ENCODE peak calls at places on chromosome 16, in nine cellular contexts. One of them, this sample, is unnamed.
A peak's percentile ranks its signal among the peaks of the same experiment; 100 is the strongest.

GRCh38 chr16:29316673-29317237 is 89.8 kb downstream of the NPIPB11 start:
- DNase-seq in upper lobe of right lung: no peak
- DNase-seq in RWPE1: no peak
- DNase-seq in nephron progenitor cell: no peak
- DNase-seq in AG04450: no peak
- DNase-seq in chondrocyte: no peak
- DNase-seq in GM23338: no peak
- DNase-seq in prostate gland: no peak
- DNase-seq in WTC11: no peak
- DNase-seq in this sample: no peak

GRCh38 chr16:53937068-53937614 is 233.2 kb downstream of the FTO start:
- DNase-seq in prostate gland: no peak
- DNase-seq in RWPE1: no peak
- DNase-seq in upper lobe of right lung: no peak
- DNase-seq in nephron progenitor cell: peak; percentile 49
- DNase-seq in GM23338: no peak
- DNase-seq in WTC11: no peak
- DNase-seq in chondrocyte: no peak
- DNase-seq in AG04450: no peak
- DNase-seq in this sample: no peak

GRCh38 chr16:30484887-30485286 is 12.3 kb downstream of the ITGAL start:
- DNase-seq in RWPE1: no peak
- DNase-seq in AG04450: no peak
- DNase-seq in prostate gland: no peak
- DNase-seq in chondrocyte: no peak
- DNase-seq in upper lobe of right lung: no peak
- DNase-seq in WTC11: no peak
- DNase-seq in nephron progenitor cell: no peak
- DNase-seq in GM23338: no peak
- DNase-seq in this sample: no peak

GRCh38 chr16:11783319-11784047 is 13.6 kb downstream of the ZC3H7A start:
- DNase-seq in chondrocyte: no peak
- DNase-seq in nephron progenitor cell: no peak
- DNase-seq in WTC11: no peak
- DNase-seq in AG04450: no peak
- DNase-seq in GM23338: no peak
- DNase-seq in prostate gland: no peak
- DNase-seq in RWPE1: peak; percentile 25
- DNase-seq in upper lobe of right lung: no peak
- DNase-seq in this sample: no peak

GRCh38 chr16:58256108-58256507 is 38.7 kb downstream of the PRSS54 start:
- DNase-seq in AG04450: no peak
- DNase-seq in RWPE1: no peak
- DNase-seq in nephron progenitor cell: no peak
- DNase-seq in prostate gland: no peak
- DNase-seq in upper lobe of right lung: no peak
- DNase-seq in chondrocyte: no peak
- DNase-seq in WTC11: no peak
- DNase-seq in GM23338: no peak
- DNase-seq in this sample: no peak

GRCh38 chr16:29784901-29785500 is 5.5 kb upstream of the KIF22 start:
- DNase-seq in WTC11: peak; percentile 94
- DNase-seq in RWPE1: no peak
- DNase-seq in GM23338: peak; percentile 97
- DNase-seq in chondrocyte: peak; percentile 95
- DNase-seq in nephron progenitor cell: peak; percentile 76
- DNase-seq in upper lobe of right lung: peak; percentile 83
- DNase-seq in prostate gland: peak; percentile 13
- DNase-seq in AG04450: no peak
- DNase-seq in this sample: no peak

GRCh38 chr16:55812951-55813350 is 19.9 kb downstream of the CES1 start:
- DNase-seq in GM23338: no peak
- DNase-seq in AG04450: no peak
- DNase-seq in nephron progenitor cell: no peak
- DNase-seq in upper lobe of right lung: no peak
- DNase-seq in WTC11: no peak
- DNase-seq in RWPE1: no peak
- DNase-seq in prostate gland: no peak
- DNase-seq in chondrocyte: no peak
- DNase-seq in this sample: no peak

GRCh38 chr16:51818342-51818944 is 667.4 kb upstream of the SALL1 start:
- DNase-seq in upper lobe of right lung: no peak
- DNase-seq in chondrocyte: no peak
- DNase-seq in nephron progenitor cell: peak; percentile 75
- DNase-seq in prostate gland: peak; percentile 43
- DNase-seq in GM23338: peak; percentile 78
- DNase-seq in WTC11: peak; percentile 80
- DNase-seq in RWPE1: no peak
- DNase-seq in AG04450: peak; percentile 44
- DNase-seq in this sample: no peak

GRCh38 chr16:16008666-16009065 is 59.2 kb downstream of the ABCC1 start:
- DNase-seq in nephron progenitor cell: no peak
- DNase-seq in AG04450: no peak
- DNase-seq in GM23338: no peak
- DNase-seq in RWPE1: no peak
- DNase-seq in upper lobe of right lung: no peak
- DNase-seq in chondrocyte: no peak
- DNase-seq in WTC11: no peak
- DNase-seq in prostate gland: no peak
- DNase-seq in this sample: no peak

GRCh38 chr16:49775581-49775980 is 80.3 kb downstream of the ZNF423 start:
- DNase-seq in prostate gland: no peak
- DNase-seq in upper lobe of right lung: no peak
- DNase-seq in WTC11: no peak
- DNase-seq in nephron progenitor cell: no peak
- DNase-seq in RWPE1: no peak
- DNase-seq in chondrocyte: no peak
- DNase-seq in GM23338: no peak
- DNase-seq in AG04450: no peak
- DNase-seq in this sample: no peak

GRCh38 chr16:79599837-79600635 is 501 bp downstream of the MAF start:
- DNase-seq in WTC11: peak; percentile 65
- DNase-seq in chondrocyte: no peak
- DNase-seq in upper lobe of right lung: peak; percentile 85
- DNase-seq in RWPE1: peak; percentile 41
- DNase-seq in prostate gland: peak; percentile 55
- DNase-seq in GM23338: peak; percentile 74
- DNase-seq in nephron progenitor cell: peak; percentile 82
- DNase-seq in AG04450: no peak
- DNase-seq in this sample: no peak

GRCh38 chr16:53708490-53708889 is 4.5 kb downstream of the FTO start:
- DNase-seq in nephron progenitor cell: no peak
- DNase-seq in upper lobe of right lung: no peak
- DNase-seq in AG04450: no peak
- DNase-seq in chondrocyte: no peak
- DNase-seq in prostate gland: no peak
- DNase-seq in RWPE1: no peak
- DNase-seq in WTC11: no peak
- DNase-seq in GM23338: no peak
- DNase-seq in this sample: no peak

GRCh38 chr16:1206326-1206725 is 18.7 kb downstream of the TPSG1 start:
- DNase-seq in WTC11: no peak
- DNase-seq in RWPE1: no peak
- DNase-seq in prostate gland: no peak
- DNase-seq in AG04450: no peak
- DNase-seq in nephron progenitor cell: no peak
- DNase-seq in upper lobe of right lung: no peak
- DNase-seq in GM23338: no peak
- DNase-seq in chondrocyte: no peak
- DNase-seq in this sample: no peak
- TF ChIP-seq CTCF in WTC11: no peak
- TF ChIP-seq CTCF in RWPE1: no peak
- TF ChIP-seq CTCF in prostate gland: no peak
- TF ChIP-seq CTCF in AG04450: no peak
- TF ChIP-seq CTCF in nephron progenitor cell: no peak
- TF ChIP-seq CTCF in upper lobe of right lung: no peak
- TF ChIP-seq CTCF in GM23338: no peak
- TF ChIP-seq CTCF in chondrocyte: peak; percentile 17
- TF ChIP-seq CTCF in this sample: no peak

GRCh38 chr16:4925791-4926190 is 11.2 kb downstream of the PPL start:
- DNase-seq in nephron progenitor cell: no peak
- DNase-seq in upper lobe of right lung: no peak
- DNase-seq in WTC11: no peak
- DNase-seq in AG04450: no peak
- DNase-seq in chondrocyte: no peak
- DNase-seq in RWPE1: no peak
- DNase-seq in GM23338: no peak
- DNase-seq in prostate gland: no peak
- DNase-seq in this sample: no peak

GRCh38 chr16:4923853-4924252 is 13.1 kb downstream of the PPL start:
- DNase-seq in nephron progenitor cell: no peak
- DNase-seq in AG04450: no peak
- DNase-seq in prostate gland: no peak
- DNase-seq in WTC11: no peak
- DNase-seq in GM23338: no peak
- DNase-seq in upper lobe of right lung: no peak
- DNase-seq in chondrocyte: no peak
- DNase-seq in RWPE1: no peak
- DNase-seq in this sample: no peak

GRCh38 chr16:4922721-4923342 is 14.1 kb downstream of the PPL start:
- DNase-seq in AG04450: no peak
- DNase-seq in prostate gland: peak; percentile 82
- DNase-seq in upper lobe of right lung: no peak
- DNase-seq in RWPE1: peak; percentile 49
- DNase-seq in GM23338: no peak
- DNase-seq in chondrocyte: no peak
- DNase-seq in nephron progenitor cell: no peak
- DNase-seq in WTC11: no peak
- DNase-seq in this sample: no peak

GRCh38 chr16:4926928-4927327 is 10.0 kb downstream of the PPL start:
- DNase-seq in RWPE1: no peak
- DNase-seq in nephron progenitor cell: no peak
- DNase-seq in AG04450: no peak
- DNase-seq in GM23338: no peak
- DNase-seq in chondrocyte: no peak
- DNase-seq in WTC11: no peak
- DNase-seq in prostate gland: no peak
- DNase-seq in upper lobe of right lung: no peak
- DNase-seq in this sample: no peak

DNA sequence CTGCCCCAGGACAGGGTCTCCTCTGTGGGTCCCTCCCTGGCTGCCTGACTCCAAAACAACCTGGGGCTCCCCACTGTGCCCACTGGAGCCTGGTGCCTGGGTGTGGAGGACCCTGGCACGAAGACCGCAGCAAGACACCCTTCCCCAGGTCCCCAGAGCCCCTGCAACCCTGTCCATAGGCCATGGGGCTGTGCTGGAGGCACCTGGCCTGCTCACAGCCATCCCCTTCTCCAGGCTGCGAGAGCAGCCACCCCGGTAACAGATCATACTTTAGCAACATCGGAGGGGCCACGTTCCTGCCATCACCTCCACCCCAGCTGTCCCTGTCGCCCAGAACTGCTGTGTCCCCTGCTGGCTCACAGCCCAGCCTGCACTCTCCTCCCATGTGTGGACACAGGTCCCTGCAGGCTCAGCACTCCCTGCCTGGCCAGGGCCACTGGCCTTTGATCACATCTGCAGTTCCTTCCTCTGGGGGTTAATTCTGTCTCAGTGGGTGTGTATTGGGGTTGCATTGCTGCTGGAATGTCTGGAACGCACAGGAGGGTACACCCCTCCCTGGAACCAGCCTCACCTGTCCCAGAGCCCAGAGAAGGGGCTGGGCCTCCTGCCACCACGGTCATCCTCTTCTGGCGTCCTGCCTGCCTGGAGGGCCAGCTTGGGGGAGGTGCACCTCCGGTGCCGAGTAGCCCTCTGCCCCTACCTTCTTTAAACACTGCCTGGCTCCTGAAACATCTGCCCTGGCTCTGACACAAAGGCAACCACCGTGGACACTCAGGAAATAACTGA is 12.2 kb downstream of the PPL start:
- DNase-seq in nephron progenitor cell: no peak
- DNase-seq in AG04450: no peak
- DNase-seq in chondrocyte: no peak
- DNase-seq in RWPE1: peak; percentile 86
- DNase-seq in upper lobe of right lung: peak; percentile 90
- DNase-seq in GM23338: peak; percentile 65
- DNase-seq in WTC11: peak; percentile 52
- DNase-seq in prostate gland: peak; percentile 73
- DNase-seq in this sample: no peak
- TF ChIP-seq CTCF in nephron progenitor cell: no peak
- TF ChIP-seq CTCF in AG04450: no peak
- TF ChIP-seq CTCF in chondrocyte: no peak
- TF ChIP-seq CTCF in RWPE1: no peak
- TF ChIP-seq CTCF in upper lobe of right lung: no peak
- TF ChIP-seq CTCF in GM23338: no peak
- TF ChIP-seq CTCF in WTC11: no peak
- TF ChIP-seq CTCF in prostate gland: no peak
- TF ChIP-seq CTCF in this sample: no peak

GRCh38 chr16:720990-721764 is at the start of gene ANTKMT:
- DNase-seq in RWPE1: peak; percentile 77
- DNase-seq in upper lobe of right lung: peak; percentile 93
- DNase-seq in chondrocyte: no peak
- DNase-seq in prostate gland: peak; percentile 65
- DNase-seq in WTC11: peak; percentile 97
- DNase-seq in nephron progenitor cell: peak; percentile 93
- DNase-seq in AG04450: no peak
- DNase-seq in GM23338: peak; percentile 97
- DNase-seq in this sample: no peak
- TF ChIP-seq CTCF in RWPE1: peak; percentile 1
- TF ChIP-seq CTCF in upper lobe of right lung: no peak
- TF ChIP-seq CTCF in chondrocyte: peak; percentile 44
- TF ChIP-seq CTCF in prostate gland: peak; percentile 56
- TF ChIP-seq CTCF in WTC11: no peak
- TF ChIP-seq CTCF in nephron progenitor cell: no peak
- TF ChIP-seq CTCF in AG04450: no peak
- TF ChIP-seq CTCF in GM23338: no peak
- TF ChIP-seq CTCF in this sample: no peak

GRCh38 chr16:89332248-89333245 is 115.0 kb downstream of the ZNF778 start:
- DNase-seq in RWPE1: no peak
- DNase-seq in prostate gland: no peak
- DNase-seq in WTC11: peak; percentile 9
- DNase-seq in nephron progenitor cell: no peak
- DNase-seq in upper lobe of right lung: peak; percentile 35
- DNase-seq in AG04450: no peak
- DNase-seq in chondrocyte: no peak
- DNase-seq in GM23338: no peak
- DNase-seq in this sample: no peak
- TF ChIP-seq CTCF in RWPE1: no peak
- TF ChIP-seq CTCF in prostate gland: no peak
- TF ChIP-seq CTCF in WTC11: no peak
- TF ChIP-seq CTCF in nephron progenitor cell: no peak
- TF ChIP-seq CTCF in upper lobe of right lung: no peak
- TF ChIP-seq CTCF in AG04450: no peak
- TF ChIP-seq CTCF in chondrocyte: no peak
- TF ChIP-seq CTCF in GM23338: no peak
- TF ChIP-seq CTCF in this sample: no peak

This sample was measured in AG04449.